ENCODE peak calls at places on chromosomes 2 and 18, in five cellular contexts. T is MM.1S, R is dorsolateral prefrontal cortex, P is neuronal stem cell, Q is colonic mucosa. F is an unnamed sample. For H3K27me3, the result is how much of the 10 kb centered on the place peaks cover.

GRCh38 chr2:214395040-214395439 is 15.8 kb upstream of the VWC2L start:
- DNase-seq in T (no peak), R (no peak), P (no peak), Q (no peak), F (no peak)

GRCh38 chr2:28780496-28780895 is 28.9 kb downstream of the PPP1CB start:
- DNase-seq in T (no peak), R (no peak), P (no peak), Q (no peak), F (no peak)

GRCh38 chr18:2222270-2223185 is 348.8 kb downstream of the METTL4 start:
- DNase-seq in T (no peak), R (no peak), P (no peak), Q (peak), F (no peak)

GRCh38 chr2:195586062-195586713 is 70.8 kb upstream of the SLC39A10 start:
- DNase-seq in T (no peak), R (no peak), P (no peak), Q (no peak), F (no peak)

GRCh38 chr2:148965596-148966431 is 72.7 kb upstream of the LYPD6B start:
- DNase-seq in T (no peak), R (no peak), P (no peak), Q (no peak), F (no peak)

GRCh38 chr2:236196366-236196765 is 28.2 kb upstream of the GBX2 start:
- DNase-seq in T (no peak), R (no peak), P (no peak), Q (no peak), F (no peak)

GRCh38 chr18:2994603-2995432 is 18.1 kb downstream of the LPIN2 start:
- DNase-seq in T (peak), R (no peak), P (no peak), Q (no peak), F (peak)

GRCh38 chr2:174750923-174751441 is 13.3 kb downstream of the CHRNA1 start:
- DNase-seq in T (peak), R (no peak), P (no peak), Q (no peak), F (peak)

GRCh38 chr18:67483237-67483636 is 33.3 kb downstream of the DSEL start:
- DNase-seq in T (no peak), R (no peak), P (no peak), Q (no peak), F (no peak)

GRCh38 chr2:135676031-135676430 is 65.6 kb upstream of the UBXN4 start:
- DNase-seq in T (no peak), R (no peak), P (no peak), Q (no peak), F (no peak)

GRCh38 chr2:158760887-158761286 is 34.2 kb upstream of the DAPL1 start:
- DNase-seq in T (no peak), R (no peak), P (no peak), Q (no peak), F (no peak)

GRCh38 chr2:225090746-225091145 is 48.5 kb upstream of the DOCK10 start:
- DNase-seq in T (no peak), R (no peak), P (no peak), Q (no peak), F (no peak)

GRCh38 chr18:45557296-45557695 is 58.0 kb upstream of the SLC14A2 start:
- DNase-seq in T (no peak), R (no peak), P (no peak), Q (no peak), F (no peak)

GRCh38 chr2:112648081-112648480 is 2.3 kb downstream of the SLC20A1 start:
- DNase-seq in T (no peak), R (no peak), P (no peak), Q (no peak), F (peak)

GRCh38 chr2:174245065-174245464 is 3.3 kb downstream of the OLA1 start:
- DNase-seq in T (no peak), R (no peak), P (no peak), Q (no peak), F (no peak)

GRCh38 chr2:16665746-16666452 is at the start of gene CYRIA:
- DNase-seq in T (peak), R (peak), P (peak), Q (peak), F (peak)

GRCh38 chr2:178499640-178500039 is 19.4 kb downstream of the PLEKHA3 start:
- DNase-seq in T (no peak), R (no peak), P (no peak), Q (no peak), F (no peak)

GRCh38 chr2:28463893-28464292 is 32.0 kb upstream of the PLB1 start:
- DNase-seq in T (no peak), R (no peak), P (no peak), Q (no peak), F (no peak)

GRCh38 chr2:202529389-202529788 is 105.4 kb upstream of the FAM117B start:
- DNase-seq in T (no peak), R (no peak), P (no peak), Q (no peak), F (peak)

GRCh38 chr2:29448238-29448637 is 333.0 kb downstream of the CLIP4 start:
- DNase-seq in T (no peak), R (no peak), P (no peak), Q (no peak), F (no peak)

GRCh38 chr2:133633851-133634250 is 65.6 kb upstream of the NCKAP5 start:
- DNase-seq in T (no peak), R (no peak), P (no peak), Q (no peak), F (no peak)

GRCh38 chr2:67660871-67661270 is 263.7 kb downstream of the ETAA1 start:
- DNase-seq in T (no peak), R (no peak), P (no peak), Q (no peak), F (no peak)

GRCh38 chr2:200451506-200451905 is 58.4 kb downstream of the KCTD18 start:
- DNase-seq in T (peak), R (no peak), P (no peak), Q (no peak), F (no peak)

GRCh38 chr2:158191076-158191566 is 89.4 kb downstream of the UPP2 start:
- DNase-seq in T (peak), R (no peak), P (no peak), Q (no peak), F (no peak)

GRCh38 chr2:40734797-40735196 is 282.9 kb upstream of the SLC8A1 start:
- DNase-seq in T (no peak), R (no peak), P (no peak), Q (no peak), F (no peak)

GRCh38 chr18:10579079-10579867 is 53.4 kb downstream of the NAPG start:
- DNase-seq in T (no peak), R (no peak), P (no peak), Q (no peak), F (no peak)

GRCh38 chr2:3195865-3196504 is 181.6 kb downstream of the EIPR1 start:
- DNase-seq in T (no peak), R (no peak), P (no peak), Q (no peak), F (no peak)

GRCh38 chr2:164574931-164575330 is 46.4 kb downstream of the GRB14 start:
- DNase-seq in T (no peak), R (no peak), P (no peak), Q (no peak), F (no peak)

GRCh38 chr2:166661824-166662223 is 167.8 kb upstream of the SCN7A start:
- DNase-seq in T (no peak), R (no peak), P (no peak), Q (no peak), F (no peak)

GRCh38 chr18:45686892-45687611 is 36.9 kb upstream of the SLC14A1 start:
- DNase-seq in T (peak), R (no peak), P (no peak), Q (no peak), F (peak)

GRCh38 chr18:24140697-24141096 is 1.8 kb downstream of the CABYR start:
- DNase-seq in T (no peak), R (no peak), P (no peak), Q (no peak), F (no peak)

GRCh38 chr2:157439792-157440186 is 4.1 kb downstream of the CYTIP start:
- DNase-seq in T (peak), R (no peak), P (no peak), Q (peak), F (peak)

GRCh38 chr18:30487962-30488361 is 554.6 kb downstream of the DSC3 start:
- DNase-seq in T (no peak), R (no peak), P (no peak), Q (no peak), F (no peak)

GRCh38 chr2:106536490-106536889 is 49.3 kb downstream of the CD8B2 start:
- DNase-seq in T (peak), R (no peak), P (no peak), Q (no peak), F (no peak)
- H3K27ac ChIP-seq in T (no peak), R (no peak), P (no peak), Q (no peak), F (no peak)

GRCh38 chr2:63015389-63015788 is 35.2 kb upstream of the OTX1 start:
- DNase-seq in T (no peak), R (no peak), P (no peak), Q (no peak), F (no peak)

GRCh38 chr2:63012541-63012940 is 38.1 kb upstream of the OTX1 start:
- DNase-seq in T (no peak), R (no peak), P (no peak), Q (no peak), F (no peak)

GRCh38 chr2:63008838-63009237 is 41.8 kb upstream of the OTX1 start:
- DNase-seq in T (no peak), R (no peak), P (no peak), Q (no peak), F (no peak)

GRCh38 chr2:63009490-63009889 is 41.1 kb upstream of the OTX1 start:
- DNase-seq in T (no peak), R (no peak), P (no peak), Q (no peak), F (no peak)

DNA sequence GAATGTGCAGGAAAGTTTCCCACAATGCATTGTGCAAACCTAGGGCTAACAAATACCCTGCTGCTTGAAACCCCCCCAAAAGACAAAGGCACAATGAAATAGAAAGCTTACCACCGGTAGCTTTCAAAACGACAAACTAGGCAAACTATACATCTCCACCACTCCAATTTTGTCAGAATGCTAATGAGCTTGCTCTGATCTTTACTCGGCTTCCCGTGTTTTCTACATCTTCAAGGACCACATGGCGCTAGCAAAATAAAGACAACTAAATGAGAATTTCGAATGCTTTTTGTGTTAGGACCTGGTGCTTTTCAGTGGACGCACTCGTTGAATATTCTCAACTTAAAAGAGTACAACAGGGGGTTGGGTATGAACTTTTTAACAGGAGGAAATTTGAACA is 37.2 kb upstream of the OTX1 start:
- DNase-seq in T (no peak), R (no peak), P (peak), Q (no peak), F (no peak)
- H3K4me3 ChIP-seq in T (no peak), R (no peak), P (no peak), Q (no peak), F (no peak)

DNA sequence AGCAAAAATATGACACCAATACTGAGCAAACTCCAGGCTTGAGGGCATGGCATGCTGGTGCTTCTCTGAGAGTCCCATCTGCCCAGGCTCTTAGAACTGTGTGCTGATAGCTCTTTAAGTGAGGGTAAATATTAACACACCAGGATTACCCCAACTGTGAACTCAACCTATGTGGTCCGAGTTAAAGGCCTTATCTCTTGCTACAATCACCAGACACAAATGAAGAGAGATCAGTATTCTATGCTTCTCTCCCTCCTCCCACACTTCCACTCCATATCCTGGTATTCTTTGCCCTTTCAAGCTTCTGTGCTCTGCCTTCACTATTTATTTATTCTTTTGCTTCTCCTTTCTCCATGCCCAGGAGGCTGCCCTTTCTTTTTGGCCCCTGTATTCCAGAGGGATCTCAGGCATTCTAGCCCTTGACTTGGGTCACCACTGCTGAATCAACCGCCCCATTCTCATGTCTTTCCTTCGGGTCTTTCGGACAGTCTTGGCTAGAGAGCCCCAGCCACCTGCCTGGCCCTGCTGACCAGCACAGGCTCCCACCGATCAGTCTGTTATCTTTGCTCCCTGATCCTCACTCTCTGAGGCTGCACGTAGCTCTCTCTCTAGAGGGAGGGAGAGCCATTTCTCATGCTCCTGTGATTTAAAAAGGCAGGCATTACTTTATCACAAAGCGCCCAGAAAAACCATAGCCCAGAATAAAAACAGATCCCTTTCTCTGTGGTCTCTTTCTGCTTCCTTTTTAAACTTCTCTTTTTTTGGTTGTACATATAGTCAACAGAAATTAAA is 17.2 kb upstream of the HK2 start:
- DNase-seq in T (no peak), R (no peak), P (no peak), Q (no peak), F (no peak)
- H3K27me3 ChIP-seq in T (under half), R (under half), P (under half), Q (under half), F (under half)

GRCh38 chr2:227462972-227463931 is 8.7 kb upstream of the AGFG1 start:
- DNase-seq in T (no peak), R (no peak), P (no peak), Q (no peak), F (no peak)

GRCh38 chr2:227464356-227464755 is 7.6 kb upstream of the AGFG1 start:
- DNase-seq in T (no peak), R (no peak), P (no peak), Q (no peak), F (peak)

GRCh38 chr2:227462463-227462951 is 9.4 kb upstream of the AGFG1 start:
- DNase-seq in T (no peak), R (no peak), P (no peak), Q (no peak), F (peak)

GRCh38 chr2:227464851-227465250 is 7.1 kb upstream of the AGFG1 start:
- DNase-seq in T (no peak), R (no peak), P (no peak), Q (no peak), F (no peak)

DNA sequence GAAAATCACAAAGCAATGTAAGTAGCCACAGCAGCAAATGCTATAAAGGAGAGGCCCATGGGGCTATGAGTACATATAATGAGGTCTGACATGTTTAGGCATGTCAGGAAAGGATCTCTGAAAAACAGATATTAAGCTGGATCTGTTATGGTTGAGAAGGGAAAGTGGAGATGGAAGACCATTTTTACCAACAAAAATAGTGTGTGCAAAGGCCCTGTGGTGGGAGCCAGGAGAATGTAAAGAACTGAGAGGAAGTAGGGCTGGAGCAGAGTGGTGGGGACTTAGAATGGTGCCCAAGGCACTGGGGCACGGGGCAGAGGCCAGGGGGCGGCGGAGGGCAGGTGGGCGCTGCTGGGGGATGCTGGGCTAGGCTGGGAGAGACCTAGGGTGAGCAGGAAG is 5.1 kb upstream of the AGFG1 start:
- DNase-seq in T (no peak), R (no peak), P (no peak), Q (no peak), F (no peak)
- H3K27ac ChIP-seq in T (no peak), R (no peak), P (no peak), Q (peak), F (no peak)

GRCh38 chr2:230394301-230394700 is 21.7 kb upstream of the SP100 start:
- DNase-seq in T (no peak), R (no peak), P (no peak), Q (no peak), F (no peak)
- H3K4me3 ChIP-seq in T (no peak), R (no peak), P (no peak), Q (no peak), F (no peak)

GRCh38 chr2:239528883-239529282 is 128.1 kb upstream of the HDAC4 start:
- DNase-seq in T (no peak), R (no peak), P (no peak), Q (no peak), F (no peak)
- H3K27me3 ChIP-seq in T (under half), R (under half), P (under half), Q (under half), F (under half)

GRCh38 chr2:117853316-117853715 is 38.8 kb downstream of the DDX18 start:
- DNase-seq in T (no peak), R (no peak), P (no peak), Q (no peak), F (no peak)

GRCh38 chr2:117850461-117850860 is 36.0 kb downstream of the DDX18 start:
- DNase-seq in T (no peak), R (no peak), P (no peak), Q (no peak), F (no peak)

GRCh38 chr2:117853873-117854272 is 39.4 kb downstream of the DDX18 start:
- DNase-seq in T (no peak), R (no peak), P (no peak), Q (no peak), F (no peak)

GRCh38 chr2:117851969-117852368 is 37.5 kb downstream of the DDX18 start:
- DNase-seq in T (no peak), R (no peak), P (no peak), Q (no peak), F (no peak)

DNA sequence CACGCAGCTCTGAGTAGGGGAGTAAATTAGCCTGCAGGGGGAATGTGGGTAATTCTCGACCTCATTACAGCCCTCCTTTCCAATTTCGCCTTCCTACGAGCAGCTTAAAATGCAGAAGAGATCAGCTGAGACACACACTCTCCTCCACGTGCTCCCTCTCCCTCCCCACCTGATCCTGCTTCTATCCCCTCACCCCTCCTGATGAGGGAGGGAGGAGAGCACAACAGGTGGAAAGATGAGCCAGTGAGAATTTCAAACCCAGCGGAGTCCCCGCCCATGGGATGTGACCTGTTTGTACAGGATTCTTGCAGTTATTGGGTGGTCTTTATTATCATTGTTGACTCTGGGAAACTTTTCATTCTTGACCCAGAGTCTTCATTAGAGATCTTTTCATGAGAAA is 35.5 kb downstream of the DDX18 start:
- DNase-seq in T (no peak), R (no peak), P (no peak), Q (no peak), F (no peak)
- H3K27ac ChIP-seq in T (no peak), R (no peak), P (no peak), Q (no peak), F (no peak)